ENCODE peak calls at places on chromosomes 7 and 10, in eight cellular contexts. T is CD8-positive, alpha-beta T cell; U is activated T-cell treated with anti-CD3 and anti-CD28 coated beads for 24 hours; I is NCI-H510A; B is lung; Q is HEK293T; R is fibroblast of the aortic adventitia; J is lower lobe of right lung. M is an unnamed sample.

GRCh38 chr7:30727061-30727945 is 24.6 kb upstream of the INMT start:
- DNase-seq in J (no peak), Q (no peak), R (peak), B (no peak), I (no peak), U (peak), T (peak), M (peak)

GRCh38 chr7:140778975-140779374 is 82.5 kb downstream of the NDUFB2 start:
- DNase-seq in I (no peak), B (no peak), T (no peak), Q (no peak), J (no peak), U (no peak), R (no peak), M (no peak)

GRCh38 chr10:103692421-103693069 is 162.8 kb downstream of the SH3PXD2A start:
- DNase-seq in U (no peak), T (no peak), Q (no peak), I (no peak), B (no peak), R (no peak), J (no peak), M (peak)

GRCh38 chr10:122014652-122015248 is 25.8 kb downstream of the TACC2 start:
- DNase-seq in I (no peak), J (no peak), Q (no peak), R (no peak), T (no peak), B (no peak), U (no peak), M (peak)

GRCh38 chr7:108613147-108613948 is 43.7 kb downstream of the DNAJB9 start:
- DNase-seq in B (no peak), U (no peak), T (no peak), I (no peak), J (no peak), R (peak), Q (peak), M (no peak)

GRCh38 chr7:22127835-22128527 is 182.3 kb upstream of the CDCA7L start:
- DNase-seq in I (no peak), B (no peak), R (no peak), Q (no peak), J (no peak), U (no peak), T (no peak), M (no peak)

GRCh38 chr7:13988011-13988410 is 1.5 kb downstream of the ETV1 start:
- DNase-seq in U (no peak), R (peak), Q (no peak), I (no peak), B (no peak), T (no peak), J (no peak), M (no peak)

GRCh38 chr10:63889756-63890155 is 368.6 kb downstream of the REEP3 start:
- DNase-seq in R (no peak), T (no peak), B (no peak), J (no peak), Q (no peak), I (no peak), U (no peak), M (no peak)

GRCh38 chr7:46685051-46685450 is 764.0 kb upstream of the IGFBP3 start:
- DNase-seq in R (no peak), I (no peak), B (no peak), U (no peak), J (no peak), T (no peak), Q (no peak), M (no peak)

GRCh38 chr10:70584941-70585544 is 17.5 kb downstream of the PRF1 start:
- DNase-seq in Q (peak), I (peak), T (no peak), B (peak), J (peak), R (peak), U (no peak), M (no peak)

GRCh38 chr7:146503844-146504243 is 387.2 kb downstream of the CNTNAP2 start:
- DNase-seq in B (no peak), J (no peak), I (no peak), Q (no peak), U (no peak), R (no peak), T (no peak), M (no peak)

GRCh38 chr10:69375307-69376151 is 41.2 kb downstream of the TACR2 start:
- DNase-seq in U (no peak), R (peak), I (no peak), J (no peak), Q (no peak), T (no peak), B (no peak), M (no peak)

M was measured in Peyer's patch.